ENCODE peak calls at places on chromosomes 6 and 20, in four cellular contexts. One of them, this sample, is unnamed.

GRCh38 chr6:110415297-110415916 is at the start of gene DDO:
- DNase-seq in fibroblast of mammary gland: peak
- DNase-seq in kidney epithelial cell: peak
- DNase-seq in GM12892: no peak
- DNase-seq in this sample: no peak

GRCh38 chr20:51767018-51767866 is 948 bp downstream of the ATP9A start:
- DNase-seq in fibroblast of mammary gland: peak
- DNase-seq in kidney epithelial cell: peak
- DNase-seq in GM12892: no peak
- DNase-seq in this sample: peak

GRCh38 chr6:39301606-39302005 is 12.6 kb downstream of the KCNK17 start:
- DNase-seq in GM12892: no peak
- DNase-seq in kidney epithelial cell: no peak
- DNase-seq in fibroblast of mammary gland: no peak
- DNase-seq in this sample: no peak

GRCh38 chr6:44779130-44779826 is 391.8 kb downstream of the CDC5L start:
- DNase-seq in fibroblast of mammary gland: no peak
- DNase-seq in kidney epithelial cell: no peak
- DNase-seq in GM12892: no peak
- DNase-seq in this sample: no peak

GRCh38 chr6:144467921-144468320 is 182.8 kb downstream of the UTRN start:
- DNase-seq in kidney epithelial cell: no peak
- DNase-seq in fibroblast of mammary gland: no peak
- DNase-seq in GM12892: no peak
- DNase-seq in this sample: no peak

GRCh38 chr6:157659536-157660271 is 163.3 kb upstream of the SNX9 start:
- DNase-seq in fibroblast of mammary gland: no peak
- DNase-seq in kidney epithelial cell: no peak
- DNase-seq in GM12892: no peak
- DNase-seq in this sample: no peak

GRCh38 chr6:4953440-4953839 is 50.4 kb downstream of the RPP40 start:
- DNase-seq in fibroblast of mammary gland: no peak
- DNase-seq in GM12892: no peak
- DNase-seq in kidney epithelial cell: no peak
- DNase-seq in this sample: no peak

GRCh38 chr6:88815491-88815890 is 147.9 kb downstream of the RNGTT start:
- DNase-seq in fibroblast of mammary gland: no peak
- DNase-seq in kidney epithelial cell: peak
- DNase-seq in GM12892: no peak
- DNase-seq in this sample: no peak

GRCh38 chr6:52352239-52353008 is 9.5 kb upstream of the PAQR8 start:
- DNase-seq in GM12892: no peak
- DNase-seq in fibroblast of mammary gland: peak
- DNase-seq in kidney epithelial cell: peak
- DNase-seq in this sample: no peak

This sample was measured in NCI-H2227 treated with DMSO at 0.1 percent for 48 hours.